ENCODE peak calls at places on chromosomes 3 and 15, in five cellular contexts. H is lower lobe of right lung, T is head of caudate nucleus, V is endothelial cell, Z is H7. A is an unnamed sample.

GRCh38 chr3:168047190-168047795 is 48.4 kb downstream of the GOLIM4 start:
- DNase-seq in H (no peak), T (no peak), V (peak; percentile 12), Z (peak; percentile 33), A (no peak)

GRCh38 chr15:52566889-52567288 is 1.9 kb downstream of the ARPP19 start:
- DNase-seq in H (no peak), T (no peak), V (no peak), Z (no peak), A (no peak)

GRCh38 chr3:30289324-30289723 is 317.1 kb upstream of the TGFBR2 start:
- DNase-seq in H (no peak), T (no peak), V (no peak), Z (no peak), A (no peak)

GRCh38 chr3:74651239-74651638 is 36.8 kb upstream of the CNTN3 start:
- DNase-seq in H (no peak), T (no peak), V (no peak), Z (no peak), A (no peak)

GRCh38 chr15:85475317-85475701 is 94.9 kb downstream of the AKAP13 start:
- DNase-seq in H (no peak), T (no peak), V (no peak), Z (no peak), A (no peak)

GRCh38 chr15:70324001-70324974 is 226.6 kb upstream of the TLE3 start:
- DNase-seq in H (no peak), T (no peak), V (no peak), Z (no peak), A (peak; percentile 91)

GRCh38 chr15:78205337-78205736 is 29.0 kb downstream of the ACSBG1 start:
- DNase-seq in H (no peak), T (no peak), V (no peak), Z (no peak), A (no peak)

GRCh38 chr15:92098869-92099268 is 245.4 kb downstream of the SLCO3A1 start:
- DNase-seq in H (no peak), T (peak; percentile 61), V (no peak), Z (peak; percentile 52), A (no peak)

GRCh38 chr3:136960838-136961836 is 3.4 kb downstream of the IL20RB start:
- DNase-seq in H (no peak), T (no peak), V (no peak), Z (no peak), A (no peak)

GRCh38 chr15:66154581-66154980 is 99.0 kb downstream of the MEGF11 start:
- DNase-seq in H (no peak), T (no peak), V (no peak), Z (no peak), A (no peak)

GRCh38 chr15:74950078-74951000 is 6.2 kb downstream of the RPP25 start:
- DNase-seq in H (no peak), T (peak; percentile 86), V (peak; percentile 85), Z (peak; percentile 80), A (no peak)